ENCODE peak calls at places on chromosomes 12 and 14, in eight cellular contexts. H is naive thymus-derived CD4-positive, alpha-beta T cell; K is effector CD4-positive, alpha-beta T cell; B is fibroblast of the aortic adventitia; O is globus pallidus; U is kidney epithelial cell; S is AG09309; D is iPS DF 6.9. R is an unnamed sample.

GRCh38 chr14:40219032-40219431 is 786.8 kb upstream of the FBXO33 start:
- DNase-seq in H (no peak), K (no peak), B (no peak), O (no peak), U (no peak), S (no peak), D (no peak), R (no peak)

GRCh38 chr14:79342942-79343341 is 868.4 kb downstream of the DIO2 start:
- DNase-seq in H (no peak), K (no peak), B (no peak), O (no peak), U (no peak), S (no peak), D (no peak), R (peak; percentile 8)

GRCh38 chr14:21308479-21309237 is 28.8 kb downstream of the RPGRIP1 start:
- DNase-seq in H (peak; percentile 80), K (peak; percentile 62), B (peak; percentile 28), O (peak; percentile 52), U (peak; percentile 83), S (no peak), D (peak; percentile 92), R (peak; percentile 84)

GRCh38 chr14:45134051-45134958 is at the start of gene FKBP3:
- DNase-seq in H (peak; percentile 97), K (peak; percentile 94), B (peak; percentile 99), O (peak; percentile 100), U (peak; percentile 98), S (peak; percentile 96), D (peak; percentile 92), R (peak; percentile 95)

GRCh38 chr14:88323086-88323519 is at the start of gene KCNK10:
- DNase-seq in H (no peak), K (no peak), B (no peak), O (peak; percentile 19), U (no peak), S (no peak), D (no peak), R (no peak)

GRCh38 chr14:100864960-100865681 is 38.4 kb downstream of the RTL1 start:
- DNase-seq in H (no peak), K (no peak), B (peak; percentile 53), O (no peak), U (no peak), S (no peak), D (no peak), R (no peak)

GRCh38 chr12:30002677-30003076 is 218.9 kb upstream of the TMTC1 start:
- DNase-seq in H (no peak), K (no peak), B (no peak), O (no peak), U (no peak), S (no peak), D (no peak), R (no peak)

GRCh38 chr12:67116134-67116533 is 153.0 kb upstream of the CAND1 start:
- DNase-seq in H (no peak), K (no peak), B (no peak), O (no peak), U (no peak), S (no peak), D (no peak), R (no peak)

GRCh38 chr12:122064780-122065588 is 13.6 kb upstream of the MLXIP start:
- DNase-seq in H (no peak), K (no peak), B (peak; percentile 80), O (no peak), U (peak; percentile 91), S (peak; percentile 71), D (no peak), R (no peak)

R was measured in epithelial cell of prostate.